ENCODE peak calls at places on chromosomes 11 and 22, in six cellular contexts. One of them, this sample, is unnamed.

GRCh38 chr11:76173663-76174062 is 32.6 kb downstream of the WNT11 start:
- DNase-seq in heart right ventricle: no peak
- DNase-seq in kidney epithelial cell: no peak
- DNase-seq in astrocyte: no peak
- DNase-seq in HCT116: no peak
- DNase-seq in kidney: no peak
- DNase-seq in this sample: no peak

GRCh38 chr22:43314611-43315010 is 28.6 kb downstream of the SCUBE1 start:
- DNase-seq in kidney: no peak
- DNase-seq in kidney epithelial cell: no peak
- DNase-seq in HCT116: no peak
- DNase-seq in heart right ventricle: no peak
- DNase-seq in astrocyte: no peak
- DNase-seq in this sample: no peak

GRCh38 chr11:13963169-13963948 is 836 bp downstream of the SPON1 start:
- DNase-seq in kidney epithelial cell: no peak
- DNase-seq in HCT116: no peak
- DNase-seq in astrocyte: peak; percentile 14
- DNase-seq in heart right ventricle: no peak
- DNase-seq in kidney: peak; percentile 85
- DNase-seq in this sample: no peak

GRCh38 chr11:70141490-70142014 is 61.5 kb upstream of the FADD start:
- DNase-seq in astrocyte: no peak
- DNase-seq in HCT116: no peak
- DNase-seq in kidney epithelial cell: no peak
- DNase-seq in kidney: no peak
- DNase-seq in heart right ventricle: peak; percentile 28
- DNase-seq in this sample: no peak

GRCh38 chr11:79520086-79520485 is 79.3 kb upstream of the TENM4 start:
- DNase-seq in HCT116: no peak
- DNase-seq in astrocyte: no peak
- DNase-seq in kidney epithelial cell: no peak
- DNase-seq in kidney: no peak
- DNase-seq in heart right ventricle: no peak
- DNase-seq in this sample: no peak

GRCh38 chr11:135027461-135027860 is 615.4 kb upstream of the B3GAT1 start:
- DNase-seq in kidney: no peak
- DNase-seq in astrocyte: peak; percentile 18
- DNase-seq in heart right ventricle: peak; percentile 16
- DNase-seq in HCT116: no peak
- DNase-seq in kidney epithelial cell: peak; percentile 7
- DNase-seq in this sample: no peak

GRCh38 chr11:69351460-69351859 is 57.5 kb downstream of the MYEOV start:
- DNase-seq in astrocyte: peak; percentile 83
- DNase-seq in HCT116: no peak
- DNase-seq in kidney: no peak
- DNase-seq in kidney epithelial cell: peak; percentile 31
- DNase-seq in heart right ventricle: no peak
- DNase-seq in this sample: no peak

GRCh38 chr11:78818201-78818600 is 243.5 kb upstream of the NARS2 start:
- DNase-seq in astrocyte: no peak
- DNase-seq in HCT116: no peak
- DNase-seq in kidney: no peak
- DNase-seq in kidney epithelial cell: no peak
- DNase-seq in heart right ventricle: no peak
- DNase-seq in this sample: no peak

GRCh38 chr22:40635008-40635939 is 1.2 kb downstream of the MRTFA start:
- DNase-seq in heart right ventricle: no peak
- DNase-seq in kidney: no peak
- DNase-seq in HCT116: no peak
- DNase-seq in kidney epithelial cell: no peak
- DNase-seq in astrocyte: no peak
- DNase-seq in this sample: no peak

GRCh38 chr11:19191530-19192169 is 10.1 kb downstream of the CSRP3 start:
- DNase-seq in HCT116: no peak
- DNase-seq in heart right ventricle: peak; percentile 68
- DNase-seq in astrocyte: no peak
- DNase-seq in kidney: no peak
- DNase-seq in kidney epithelial cell: no peak
- DNase-seq in this sample: no peak

GRCh38 chr11:3086671-3087150 is 29.5 kb upstream of the CARS1 start:
- DNase-seq in astrocyte: no peak
- DNase-seq in heart right ventricle: no peak
- DNase-seq in HCT116: no peak
- DNase-seq in kidney epithelial cell: no peak
- DNase-seq in kidney: peak; percentile 70
- DNase-seq in this sample: no peak

GRCh38 chr11:120210651-120211521 is at the start of gene OAF:
- DNase-seq in kidney: peak; percentile 93
- DNase-seq in HCT116: peak; percentile 55
- DNase-seq in kidney epithelial cell: peak; percentile 53
- DNase-seq in heart right ventricle: peak; percentile 77
- DNase-seq in astrocyte: peak; percentile 77
- DNase-seq in this sample: no peak

GRCh38 chr11:80307676-80308075 is 866.8 kb upstream of the TENM4 start:
- DNase-seq in HCT116: no peak
- DNase-seq in kidney epithelial cell: no peak
- DNase-seq in kidney: no peak
- DNase-seq in heart right ventricle: no peak
- DNase-seq in astrocyte: peak; percentile 35
- DNase-seq in this sample: no peak

GRCh38 chr11:27699926-27700350 is 317 bp downstream of the BDNF start:
- DNase-seq in kidney: peak; percentile 62
- DNase-seq in astrocyte: no peak
- DNase-seq in kidney epithelial cell: no peak
- DNase-seq in HCT116: no peak
- DNase-seq in heart right ventricle: no peak
- DNase-seq in this sample: no peak

GRCh38 chr11:114233755-114234154 is 62.4 kb upstream of the NNMT start:
- DNase-seq in kidney epithelial cell: no peak
- DNase-seq in HCT116: no peak
- DNase-seq in kidney: no peak
- DNase-seq in astrocyte: no peak
- DNase-seq in heart right ventricle: no peak
- DNase-seq in this sample: no peak

GRCh38 chr11:10607462-10607861 is 39.0 kb upstream of the LYVE1 start:
- DNase-seq in heart right ventricle: no peak
- DNase-seq in kidney: no peak
- DNase-seq in astrocyte: no peak
- DNase-seq in HCT116: no peak
- DNase-seq in kidney epithelial cell: no peak
- DNase-seq in this sample: no peak

GRCh38 chr11:2737876-2738275 is 38.1 kb upstream of the KCNQ1OT1 start:
- DNase-seq in heart right ventricle: no peak
- DNase-seq in kidney epithelial cell: no peak
- DNase-seq in HCT116: no peak
- DNase-seq in astrocyte: no peak
- DNase-seq in kidney: peak; percentile 65
- DNase-seq in this sample: no peak

DNA sequence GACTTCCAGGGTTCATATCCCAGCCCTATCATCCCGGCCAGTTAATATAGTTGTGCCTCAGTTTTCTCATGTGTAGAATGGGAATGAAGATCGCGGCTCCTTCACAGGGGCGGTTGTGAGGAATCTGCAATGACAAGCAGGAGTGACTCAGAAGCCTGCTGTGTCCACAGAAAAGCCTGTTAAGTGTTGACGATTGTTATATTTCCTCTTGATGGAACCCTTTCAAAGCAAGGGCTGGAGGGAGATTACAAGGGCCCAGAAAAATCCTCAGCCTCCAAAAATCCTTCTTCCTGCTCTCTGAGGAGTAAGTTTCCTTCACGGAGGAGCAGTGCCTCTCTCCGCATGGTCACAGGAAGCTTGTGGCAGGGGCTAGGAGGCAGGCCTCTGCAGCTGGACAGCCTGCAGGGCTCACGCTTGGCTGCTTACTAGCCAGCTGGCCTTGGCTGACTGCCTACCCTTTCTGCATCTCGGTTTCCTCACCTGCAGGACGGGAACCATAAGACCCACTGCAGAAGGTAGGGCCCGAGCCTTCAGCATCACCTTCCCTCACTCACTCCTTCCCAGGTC is 63.4 kb downstream of the CACNG2 start:
- DNase-seq in kidney: no peak
- DNase-seq in kidney epithelial cell: no peak
- DNase-seq in HCT116: no peak
- DNase-seq in heart right ventricle: no peak
- DNase-seq in astrocyte: no peak
- DNase-seq in this sample: no peak
- H3K4me3 ChIP-seq in kidney: no peak overlapping the region
- H3K4me3 ChIP-seq in kidney epithelial cell: no peak overlapping the region
- H3K4me3 ChIP-seq in HCT116: no peak overlapping the region
- H3K4me3 ChIP-seq in heart right ventricle: no peak overlapping the region
- H3K4me3 ChIP-seq in astrocyte: no peak overlapping the region
- H3K4me3 ChIP-seq in this sample: no peak overlapping the region

GRCh38 chr11:32562839-32563599 is 20.6 kb upstream of the EIF3M start:
- DNase-seq in astrocyte: peak; percentile 12
- DNase-seq in kidney: no peak
- DNase-seq in kidney epithelial cell: peak; percentile 78
- DNase-seq in heart right ventricle: no peak
- DNase-seq in HCT116: no peak
- DNase-seq in this sample: no peak

GRCh38 chr11:32566527-32566926 is 17.1 kb upstream of the EIF3M start:
- DNase-seq in kidney epithelial cell: no peak
- DNase-seq in kidney: no peak
- DNase-seq in heart right ventricle: no peak
- DNase-seq in HCT116: no peak
- DNase-seq in astrocyte: no peak
- DNase-seq in this sample: no peak

GRCh38 chr11:32563600-32563959 is 20.1 kb upstream of the EIF3M start:
- DNase-seq in astrocyte: no peak
- DNase-seq in heart right ventricle: no peak
- DNase-seq in HCT116: no peak
- DNase-seq in kidney epithelial cell: no peak
- DNase-seq in kidney: no peak
- DNase-seq in this sample: no peak

GRCh38 chr11:32555885-32556284 is 27.7 kb upstream of the EIF3M start:
- DNase-seq in heart right ventricle: no peak
- DNase-seq in kidney epithelial cell: no peak
- DNase-seq in astrocyte: no peak
- DNase-seq in kidney: no peak
- DNase-seq in HCT116: no peak
- DNase-seq in this sample: no peak

GRCh38 chr11:32561835-32562234 is 21.8 kb upstream of the EIF3M start:
- DNase-seq in kidney: no peak
- DNase-seq in astrocyte: no peak
- DNase-seq in kidney epithelial cell: no peak
- DNase-seq in heart right ventricle: no peak
- DNase-seq in HCT116: no peak
- DNase-seq in this sample: no peak
- TF ChIP-seq CTCF in kidney: peak; percentile 14
- TF ChIP-seq CTCF in astrocyte: no peak
- TF ChIP-seq CTCF in kidney epithelial cell: no peak
- TF ChIP-seq CTCF in heart right ventricle: peak; percentile 48
- TF ChIP-seq CTCF in HCT116: no peak
- TF ChIP-seq CTCF in this sample: no peak

GRCh38 chr22:46006379-46007002 is 29.5 kb upstream of the WNT7B start:
- DNase-seq in astrocyte: peak; percentile 78
- DNase-seq in kidney epithelial cell: peak; percentile 52
- DNase-seq in kidney: peak; percentile 97
- DNase-seq in HCT116: peak; percentile 60
- DNase-seq in heart right ventricle: peak; percentile 96
- DNase-seq in this sample: no peak
- H3K4me3 ChIP-seq in astrocyte: peak overlapping the region; percentile 16
- H3K4me3 ChIP-seq in kidney epithelial cell: no peak overlapping the region
- H3K4me3 ChIP-seq in kidney: no peak overlapping the region
- H3K4me3 ChIP-seq in HCT116: peak overlapping the region; percentile 63
- H3K4me3 ChIP-seq in heart right ventricle: peak overlapping the region; percentile 34
- H3K4me3 ChIP-seq in this sample: peak overlapping the region; percentile 20

GRCh38 chr11:8248786-8249185 is 14.9 kb downstream of the LMO1 start:
- DNase-seq in heart right ventricle: no peak
- DNase-seq in astrocyte: no peak
- DNase-seq in kidney epithelial cell: no peak
- DNase-seq in HCT116: no peak
- DNase-seq in kidney: peak; percentile 31
- DNase-seq in this sample: no peak

GRCh38 chr11:8249482-8249881 is 14.2 kb downstream of the LMO1 start:
- DNase-seq in HCT116: no peak
- DNase-seq in heart right ventricle: no peak
- DNase-seq in kidney: peak; percentile 35
- DNase-seq in astrocyte: no peak
- DNase-seq in kidney epithelial cell: no peak
- DNase-seq in this sample: no peak

GRCh38 chr11:8250981-8251620 is 12.6 kb downstream of the LMO1 start:
- DNase-seq in kidney epithelial cell: no peak
- DNase-seq in kidney: peak; percentile 31
- DNase-seq in heart right ventricle: no peak
- DNase-seq in astrocyte: no peak
- DNase-seq in HCT116: no peak
- DNase-seq in this sample: no peak

GRCh38 chr11:8250446-8250845 is 13.2 kb downstream of the LMO1 start:
- DNase-seq in kidney epithelial cell: no peak
- DNase-seq in HCT116: no peak
- DNase-seq in heart right ventricle: no peak
- DNase-seq in astrocyte: no peak
- DNase-seq in kidney: peak; percentile 61
- DNase-seq in this sample: no peak

GRCh38 chr11:8247312-8247711 is 16.4 kb downstream of the LMO1 start:
- DNase-seq in kidney: peak; percentile 51
- DNase-seq in astrocyte: no peak
- DNase-seq in HCT116: no peak
- DNase-seq in heart right ventricle: no peak
- DNase-seq in kidney epithelial cell: no peak
- DNase-seq in this sample: no peak
- TF ChIP-seq CTCF in kidney: peak; percentile 6
- TF ChIP-seq CTCF in astrocyte: peak; percentile 14
- TF ChIP-seq CTCF in HCT116: peak; percentile 72
- TF ChIP-seq CTCF in heart right ventricle: peak; percentile 44
- TF ChIP-seq CTCF in kidney epithelial cell: peak; percentile 47
- TF ChIP-seq CTCF in this sample: peak; percentile 50

DNA sequence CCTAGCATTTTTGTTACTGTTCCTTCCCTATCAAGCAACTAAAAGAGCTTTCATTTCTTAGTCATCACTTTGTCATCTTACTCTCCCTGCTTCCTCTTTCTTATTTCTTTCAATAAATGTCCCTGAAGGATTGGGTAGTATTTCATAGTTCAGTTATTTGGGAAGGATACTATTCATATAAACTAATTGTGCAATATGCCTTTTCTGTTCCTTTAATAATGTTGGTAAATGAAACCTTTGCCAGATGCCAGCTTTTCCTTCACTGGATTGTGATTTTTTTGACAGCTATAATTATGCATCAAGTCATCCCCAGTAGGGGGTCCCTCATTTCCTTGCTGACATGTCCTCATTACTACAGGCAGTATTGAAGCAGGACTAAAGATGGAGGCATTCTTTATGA is 101.7 kb downstream of the ATM start:
- DNase-seq in kidney: no peak
- DNase-seq in HCT116: no peak
- DNase-seq in kidney epithelial cell: no peak
- DNase-seq in astrocyte: peak; percentile 14
- DNase-seq in heart right ventricle: no peak
- DNase-seq in this sample: peak; percentile 31
- H3K4me3 ChIP-seq in kidney: no peak overlapping the region
- H3K4me3 ChIP-seq in HCT116: no peak overlapping the region
- H3K4me3 ChIP-seq in kidney epithelial cell: no peak overlapping the region
- H3K4me3 ChIP-seq in astrocyte: no peak overlapping the region
- H3K4me3 ChIP-seq in heart right ventricle: no peak overlapping the region
- H3K4me3 ChIP-seq in this sample: no peak overlapping the region

GRCh38 chr11:46296520-46297448 is 19.3 kb downstream of the CREB3L1 start:
- DNase-seq in astrocyte: peak; percentile 97
- DNase-seq in kidney epithelial cell: no peak
- DNase-seq in kidney: peak; percentile 68
- DNase-seq in heart right ventricle: peak; percentile 61
- DNase-seq in HCT116: no peak
- DNase-seq in this sample: peak; percentile 73
- TF ChIP-seq CTCF in astrocyte: peak; percentile 64
- TF ChIP-seq CTCF in kidney epithelial cell: peak; percentile 80
- TF ChIP-seq CTCF in kidney: peak; percentile 14
- TF ChIP-seq CTCF in heart right ventricle: peak; percentile 66
- TF ChIP-seq CTCF in HCT116: no peak
- TF ChIP-seq CTCF in this sample: peak; percentile 73